ENCODE peak calls at places on chromosomes 4 and X, in four cellular contexts. N is IMR-90, I is mammary epithelial cell, H is suprapubic skin. P is an unnamed sample. For H3K36me3, the result is how much of the 10 kb centered on the place peaks cover.

GRCh38 chr4:152937535-152938236 is 1.6 kb downstream of the FHDC1 start:
- DNase-seq in I (peak), H (no peak), N (peak), P (no peak)

GRCh38 chr4:3317011-3317655 is 24.3 kb downstream of the RGS12 start:
- DNase-seq in I (no peak), H (peak), N (no peak), P (peak)

GRCh38 chr4:107956011-107956410 is 24.7 kb downstream of the CYP2U1 start:
- DNase-seq in H (no peak), N (no peak), I (peak), P (no peak)

GRCh38 chr4:56181140-56181950 is 205.9 kb downstream of the AASDH start:
- DNase-seq in I (peak), N (no peak), H (no peak), P (no peak)

GRCh38 chr4:148962539-148963290 is 520.5 kb upstream of the NR3C2 start:
- DNase-seq in H (no peak), I (peak), N (peak), P (no peak)

GRCh38 chrX:21802844-21803243 is 36.6 kb upstream of the MBTPS2 start:
- DNase-seq in H (no peak), N (no peak), I (no peak), P (no peak)

GRCh38 chr4:173478136-173478860 is 51.7 kb downstream of the HAND2 start:
- DNase-seq in I (no peak), N (peak), H (no peak), P (no peak)

GRCh38 chrX:40749874-40750273 is 14.5 kb upstream of the MED14 start:
- DNase-seq in I (no peak), N (no peak), H (no peak), P (no peak)

GRCh38 chr4:988726-989721 is 2.2 kb downstream of the IDUA start:
- DNase-seq in N (no peak), I (no peak), H (no peak), P (no peak)

GRCh38 chrX:65406532-65406931 is 128.1 kb downstream of the LAS1L start:
- DNase-seq in H (no peak), I (no peak), N (no peak), P (no peak)

GRCh38 chr4:58507079-58507478 is 1396.9 kb upstream of the IGFBP7 start:
- DNase-seq in H (no peak), N (no peak), I (no peak), P (no peak)

GRCh38 chr4:58502839-58503238 is 1392.7 kb upstream of the IGFBP7 start:
- DNase-seq in N (no peak), H (no peak), I (no peak), P (no peak)
- H3K36me3 ChIP-seq in N (under half), H (under half), I (under half), P (under half)

GRCh38 chrX:48509619-48510018 is 827 bp downstream of the PORCN start:
- DNase-seq in N (no peak), H (no peak), I (no peak), P (no peak)

GRCh38 chrX:48513670-48514069 is 4.9 kb downstream of the PORCN start:
- DNase-seq in N (no peak), I (no peak), H (no peak), P (no peak)

GRCh38 chrX:48512371-48512935 is 3.7 kb downstream of the PORCN start:
- DNase-seq in I (no peak), H (no peak), N (no peak), P (no peak)

GRCh38 chrX:48509245-48509590 is 426 bp downstream of the PORCN start:
- DNase-seq in N (no peak), I (no peak), H (no peak), P (no peak)

DNA sequence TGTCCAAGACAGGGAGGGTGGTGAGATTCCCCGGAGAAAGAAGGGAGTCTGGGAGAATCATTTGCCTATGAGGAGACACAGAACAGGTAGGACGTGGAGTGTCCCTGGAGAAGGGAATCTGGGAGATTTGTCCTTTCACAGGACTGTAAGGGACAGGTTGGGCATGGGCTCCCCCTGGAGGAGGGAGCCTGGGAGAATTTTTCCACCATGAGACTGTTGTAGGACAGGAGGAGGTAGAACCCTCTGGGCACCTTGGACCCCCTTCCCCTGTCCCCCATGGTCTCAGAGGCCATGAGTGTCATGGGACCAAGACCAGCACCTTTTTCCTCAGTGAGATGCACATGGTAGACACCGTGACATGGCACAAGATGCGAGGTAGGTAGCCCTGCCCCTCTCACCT is 2.8 kb downstream of the PORCN start:
- DNase-seq in H (no peak), I (no peak), N (no peak), P (no peak)
- TF ChIP-seq CTCF in H (no peak), I (no peak), N (peak), P (peak)

GRCh38 chrX:2418000-2418399 is 82.8 kb downstream of the DHRSX start:
- DNase-seq in I (no peak), H (no peak), N (no peak), P (no peak)
- H3K36me3 ChIP-seq in I (under half), H (under half), N (under half), P (under half)

GRCh38 chrX:5916945-5917344 is 311.7 kb downstream of the NLGN4X start:
- DNase-seq in H (no peak), I (no peak), N (no peak), P (no peak)
- TF ChIP-seq CTCF in H (no peak), I (peak), N (no peak), P (no peak)

P was measured in ascending aorta.